ENCODE peak calls at places on chromosome 20, in eight cellular contexts. J, V, R, F, B, K, C and Z are unnamed samples.

GRCh38 chr20:50304883-50305635 is 114.4 kb downstream of the CEBPB start:
- DNase-seq in C (peak), R (peak), K (no peak), B (peak), V (peak), J (no peak), F (no peak), Z (peak)

GRCh38 chr20:64129146-64129782 is 21.9 kb upstream of the NPBWR2 start:
- DNase-seq in F (no peak), B (no peak), K (no peak), J (no peak), C (peak), V (peak), R (no peak), Z (peak)

GRCh38 chr20:595330-596308 is 14.5 kb downstream of the TCF15 start:
- DNase-seq in J (no peak), K (no peak), R (no peak), C (no peak), B (no peak), V (peak), F (no peak), Z (peak)

GRCh38 chr20:57882451-57883161 is 172.8 kb upstream of the PMEPA1 start:
- DNase-seq in K (peak), C (peak), V (no peak), F (peak), J (no peak), R (no peak), B (no peak), Z (no peak)

GRCh38 chr20:14235355-14235754 is 102.1 kb downstream of the FLRT3 start:
- DNase-seq in J (no peak), B (peak), F (no peak), V (no peak), R (no peak), K (peak), C (no peak), Z (no peak)

GRCh38 chr20:47805951-47806350 is 20.7 kb upstream of the SULF2 start:
- DNase-seq in C (no peak), J (no peak), F (no peak), V (no peak), B (no peak), R (no peak), K (no peak), Z (no peak)

GRCh38 chr20:33132858-33133615 is 34.9 kb upstream of the BPIFA2 start:
- DNase-seq in J (no peak), R (no peak), K (no peak), F (no peak), V (no peak), C (no peak), B (no peak), Z (no peak)

GRCh38 chr20:19928379-19929360 is 88.5 kb upstream of the NAA20 start:
- DNase-seq in J (no peak), V (no peak), B (no peak), R (no peak), F (no peak), C (no peak), K (no peak), Z (no peak)

GRCh38 chr20:34990661-34991214 is 35.1 kb downstream of the MYH7B start:
- DNase-seq in B (no peak), J (no peak), V (peak), K (no peak), F (no peak), R (no peak), C (no peak), Z (peak)

GRCh38 chr20:38073307-38074010 is 39.9 kb downstream of the RPRD1B start:
- DNase-seq in J (peak), K (peak), V (no peak), B (peak), C (no peak), F (no peak), R (peak), Z (peak)

GRCh38 chr20:7817286-7817685 is 123.0 kb downstream of the HAO1 start:
- DNase-seq in J (no peak), C (no peak), R (no peak), B (no peak), F (no peak), K (no peak), V (no peak), Z (no peak)

GRCh38 chr20:1761116-1761515 is 103.5 kb upstream of the SIRPG start:
- DNase-seq in B (peak), J (no peak), C (no peak), R (no peak), V (no peak), F (no peak), K (peak), Z (no peak)

GRCh38 chr20:4592316-4593148 is 129.2 kb upstream of the PRND start:
- DNase-seq in B (no peak), J (peak), V (peak), R (no peak), F (peak), K (peak), C (peak), Z (peak)

GRCh38 chr20:20677186-20677585 is 35.3 kb downstream of the RALGAPA2 start:
- DNase-seq in F (no peak), R (no peak), V (no peak), B (peak), K (no peak), J (no peak), C (no peak), Z (no peak)

GRCh38 chr20:35021063-35021462 is 65.4 kb downstream of the MYH7B start:
- DNase-seq in B (peak), C (no peak), R (no peak), K (no peak), V (no peak), J (no peak), F (no peak), Z (no peak)

GRCh38 chr20:5127204-5127858 is 523 bp downstream of the CDS2 start:
- DNase-seq in C (peak), V (peak), B (no peak), R (peak), K (peak), F (peak), J (peak), Z (peak)

GRCh38 chr20:61806314-61806713 is 259.4 kb downstream of the TAF4 start:
- DNase-seq in C (no peak), J (no peak), V (no peak), K (no peak), B (no peak), R (no peak), F (no peak), Z (peak)

GRCh38 chr20:32343438-32343837 is 14.7 kb upstream of the ASXL1 start:
- DNase-seq in J (no peak), K (peak), B (no peak), R (no peak), C (no peak), V (no peak), F (no peak), Z (no peak)